ENCODE peak calls at places on chromosome 2, in five cellular contexts. C is upper lobe of right lung, F is PC-3, U is omental fat pad, J is left ventricle myocardium inferior. P is an unnamed sample.

GRCh38 chr2:115160523-115161521 is 718.4 kb downstream of the DPP10 start:
- DNase-seq in F (no peak), J (no peak), U (no peak), C (peak; percentile 76), P (peak; percentile 55)

GRCh38 chr2:185894223-185894622 is 155.6 kb downstream of the FSIP2 start:
- DNase-seq in U (no peak), F (no peak), J (no peak), C (no peak), P (no peak)

GRCh38 chr2:67295851-67296250 is 101.3 kb upstream of the ETAA1 start:
- DNase-seq in F (peak; percentile 50), C (no peak), J (no peak), U (no peak), P (no peak)

GRCh38 chr2:150472122-150472899 is 15.2 kb downstream of the RND3 start:
- DNase-seq in J (peak; percentile 51), C (no peak), U (no peak), F (peak; percentile 48), P (no peak)

GRCh38 chr2:36902385-36903120 is 63.8 kb downstream of the STRN start:
- DNase-seq in U (no peak), J (no peak), F (no peak), C (no peak), P (no peak)

GRCh38 chr2:216884347-216884746 is 24.5 kb upstream of the TNP1 start:
- DNase-seq in U (no peak), F (no peak), C (no peak), J (no peak), P (no peak)

GRCh38 chr2:157890960-157891629 is 15.0 kb upstream of the ACVR1 start:
- DNase-seq in J (no peak), C (no peak), U (no peak), F (no peak), P (no peak)

GRCh38 chr2:57759822-57760300 is 286.7 kb upstream of the VRK2 start:
- DNase-seq in U (peak; percentile 65), C (peak; percentile 88), J (peak; percentile 79), F (peak; percentile 93), P (peak; percentile 98)

GRCh38 chr2:166167451-166167850 is 39.6 kb upstream of the SCN1A start:
- DNase-seq in F (no peak), C (no peak), J (no peak), U (no peak), P (no peak)

GRCh38 chr2:847669-848068 is 103.0 kb upstream of the SNTG2 start:
- DNase-seq in U (no peak), J (no peak), F (peak; percentile 43), C (no peak), P (no peak)

GRCh38 chr2:127810156-127810636 is 775 bp downstream of the WDR33 start:
- DNase-seq in C (no peak), F (peak; percentile 34), U (no peak), J (no peak), P (no peak)

GRCh38 chr2:3128786-3129185 is 248.8 kb downstream of the EIPR1 start:
- DNase-seq in U (no peak), C (peak; percentile 21), F (no peak), J (no peak), P (no peak)

GRCh38 chr2:239398536-239398935 is 2.3 kb downstream of the HDAC4 start:
- DNase-seq in F (no peak), J (no peak), C (peak; percentile 50), U (no peak), P (no peak)

GRCh38 chr2:130813722-130814121 is 23.0 kb upstream of the ARHGEF4 start:
- DNase-seq in F (peak; percentile 48), C (peak; percentile 42), J (no peak), U (no peak), P (no peak)

GRCh38 chr2:220198911-220199310 is 571.5 kb downstream of the SLC4A3 start:
- DNase-seq in U (no peak), F (peak; percentile 83), C (no peak), J (no peak), P (no peak)

GRCh38 chr2:201643216-201643651 is at the start of gene TMEM237:
- DNase-seq in U (no peak), C (peak; percentile 79), F (peak; percentile 37), J (peak; percentile 49), P (peak; percentile 33)

GRCh38 chr2:26477911-26478253 is at the start of gene OTOF:
- DNase-seq in F (peak; percentile 14), J (peak; percentile 57), C (no peak), U (no peak), P (no peak)

GRCh38 chr2:6370753-6371152 is 495.0 kb downstream of the CMPK2 start:
- DNase-seq in U (no peak), F (no peak), J (no peak), C (no peak), P (no peak)

GRCh38 chr2:197889041-197889440 is 84.6 kb downstream of the PLCL1 start:
- DNase-seq in F (no peak), C (no peak), J (no peak), U (no peak), P (no peak)

GRCh38 chr2:134683561-134684112 is 35.2 kb downstream of the TMEM163 start:
- DNase-seq in C (no peak), J (no peak), U (no peak), F (peak; percentile 86), P (no peak)

GRCh38 chr2:109401370-109401769 is 212.4 kb downstream of the SEPTIN10 start:
- DNase-seq in J (no peak), F (no peak), C (no peak), U (no peak), P (no peak)

GRCh38 chr2:23135481-23136100 is 249.4 kb upstream of the KLHL29 start:
- DNase-seq in C (no peak), F (peak; percentile 17), U (no peak), J (no peak), P (no peak)

GRCh38 chr2:25073025-25073424 is 31.1 kb downstream of the EFR3B start:
- DNase-seq in C (no peak), J (no peak), U (no peak), F (no peak), P (no peak)

GRCh38 chr2:24313744-24314632 is 46.3 kb downstream of the ITSN2 start:
- DNase-seq in J (no peak), C (no peak), F (peak; percentile 30), U (no peak), P (no peak)

GRCh38 chr2:179422037-179422643 is 157.5 kb upstream of the SESTD1 start:
- DNase-seq in C (peak; percentile 74), F (peak; percentile 84), J (peak; percentile 61), U (peak; percentile 54), P (peak; percentile 74)

GRCh38 chr2:191713837-191714236 is 35.9 kb downstream of the NABP1 start:
- DNase-seq in C (no peak), F (peak; percentile 45), J (no peak), U (no peak), P (no peak)

GRCh38 chr2:40242315-40242714 is 209.6 kb downstream of the SLC8A1 start:
- DNase-seq in F (no peak), J (no peak), C (no peak), U (no peak), P (no peak)

GRCh38 chr2:237483018-237483731 is 3.9 kb upstream of the MLPH start:
- DNase-seq in U (no peak), F (peak; percentile 85), J (no peak), C (peak; percentile 76), P (no peak)

GRCh38 chr2:1854747-1855146 is 110.4 kb upstream of the PXDN start:
- DNase-seq in F (peak; percentile 30), U (no peak), J (no peak), C (no peak), P (peak; percentile 46)

GRCh38 chr2:102266204-102266603 is 45.2 kb upstream of the IL1RL1 start:
- DNase-seq in U (no peak), J (peak; percentile 30), C (no peak), F (no peak), P (no peak)

GRCh38 chr2:142144547-142144946 is 13.7 kb upstream of the LRP1B start:
- DNase-seq in C (no peak), F (no peak), U (no peak), J (no peak), P (no peak)

GRCh38 chr2:161763153-161763552 is 138.9 kb downstream of the SLC4A10 start:
- DNase-seq in J (no peak), U (no peak), C (no peak), F (no peak), P (no peak)

DNA sequence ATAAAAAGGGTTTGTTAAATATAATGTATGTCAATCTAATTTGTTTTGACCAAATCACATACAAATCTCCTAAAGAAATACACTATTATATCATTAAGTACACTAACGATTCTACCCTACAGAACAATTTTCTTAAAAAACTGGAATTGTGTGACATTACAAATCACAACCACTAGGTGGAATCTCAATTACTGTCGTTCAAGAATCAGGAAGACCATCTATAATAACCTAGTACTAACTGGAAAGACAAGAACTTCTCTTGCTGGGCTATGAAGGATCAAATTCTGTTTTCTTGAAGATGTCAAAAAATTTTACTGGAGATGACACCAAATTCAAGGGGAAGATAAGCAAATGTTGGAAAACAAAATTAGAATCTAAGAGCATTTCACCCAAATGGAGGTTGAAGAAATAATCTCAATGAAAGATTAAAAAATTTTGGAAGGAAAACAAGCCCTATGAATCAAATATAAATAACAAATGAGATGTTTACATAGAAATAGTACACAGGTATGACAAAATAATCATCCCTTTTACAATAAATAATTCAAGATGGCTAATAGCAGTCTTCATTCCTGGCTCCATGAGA is 110.9 kb downstream of the STK39 start:
- DNase-seq in C (no peak), U (no peak), F (peak; percentile 80), J (no peak), P (no peak)
- TF ChIP-seq CTCF in C (peak; percentile 59), U (no peak), F (peak; percentile 74), J (peak; percentile 62), P (peak; percentile 71)

GRCh38 chr2:86195055-86195807 is at the start of gene IMMT:
- DNase-seq in U (peak; percentile 91), F (peak; percentile 97), J (peak; percentile 97), C (peak; percentile 98), P (peak; percentile 96)
- TF ChIP-seq CTCF in U (no peak), F (no peak), J (no peak), C (no peak), P (no peak)

GRCh38 chr2:122338000-122338399 is 582.5 kb downstream of the TSN start:
- DNase-seq in F (no peak), U (no peak), J (no peak), C (no peak), P (no peak)
- TF ChIP-seq CTCF in F (no peak), U (no peak), J (no peak), C (no peak), P (peak; percentile 26)

DNA sequence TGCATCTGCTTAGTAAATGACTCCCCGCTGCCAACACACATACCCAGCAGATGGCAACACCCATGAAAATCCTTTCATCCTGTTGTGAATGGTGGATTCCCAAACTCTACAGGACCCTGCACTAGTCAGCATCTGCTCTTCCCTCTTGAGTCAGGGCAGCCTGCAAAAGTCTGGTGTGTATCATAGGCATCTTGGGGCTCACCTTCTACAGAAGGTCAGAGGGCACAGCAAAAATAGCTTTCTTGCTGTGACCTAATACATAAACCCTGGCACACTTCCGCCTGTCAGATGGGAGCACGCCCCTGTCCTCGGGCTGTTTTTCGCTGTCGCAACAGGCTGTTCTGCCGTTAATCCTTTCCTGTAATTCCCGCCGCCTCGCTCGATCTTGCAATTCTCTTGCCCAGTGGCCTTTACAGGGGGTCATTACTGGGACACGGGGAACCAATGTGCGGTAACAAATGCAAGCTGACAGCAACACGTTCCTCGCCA is 19.9 kb upstream of the SCYGR1 start:
- DNase-seq in J (peak; percentile 59), U (no peak), C (peak; percentile 86), F (no peak), P (no peak)
- TF ChIP-seq CTCF in J (no peak), U (no peak), C (no peak), F (no peak), P (no peak)